ENCODE peak calls at places on chromosome X, in seven cellular contexts. P is HS-27A, Q is GM04504, C is cardiac fibroblast, K is T-cell, N is lower leg skin, L is GF-D8. W is an unnamed sample.

GRCh38 chrX:119475389-119476101 is 7.3 kb downstream of the SLC25A5 start:
- DNase-seq in P (no peak), Q (no peak), C (no peak), K (no peak), N (peak), L (no peak), W (no peak)

GRCh38 chrX:42094208-42094607 is 170.9 kb upstream of the CASK start:
- DNase-seq in P (no peak), Q (no peak), C (peak), K (no peak), N (no peak), L (no peak), W (peak)

GRCh38 chrX:21741869-21742701 is 15.8 kb downstream of the SMPX start:
- DNase-seq in P (no peak), Q (no peak), C (no peak), K (no peak), N (no peak), L (no peak), W (no peak)

GRCh38 chrX:155857561-155857960 is 23.6 kb upstream of the VAMP7 start:
- DNase-seq in P (peak), Q (no peak), C (peak), K (no peak), N (no peak), L (no peak), W (peak)

GRCh38 chrX:20623448-20623847 is 356.7 kb upstream of the RPS6KA3 start:
- DNase-seq in P (no peak), Q (peak), C (no peak), K (no peak), N (no peak), L (no peak), W (no peak)

GRCh38 chrX:85627363-85627762 is 247.9 kb upstream of the POF1B start:
- DNase-seq in P (no peak), Q (no peak), C (no peak), K (no peak), N (no peak), L (no peak), W (no peak)

GRCh38 chrX:20382518-20383291 is 116.0 kb upstream of the RPS6KA3 start:
- DNase-seq in P (no peak), Q (no peak), C (peak), K (no peak), N (no peak), L (no peak), W (no peak)

GRCh38 chrX:2264179-2265030 is 236.4 kb downstream of the DHRSX start:
- DNase-seq in P (no peak), Q (no peak), C (no peak), K (no peak), N (peak), L (no peak), W (no peak)

GRCh38 chrX:51891821-51892551 is 1.4 kb upstream of the MAGED1 start:
- DNase-seq in P (no peak), Q (peak), C (peak), K (no peak), N (no peak), L (no peak), W (no peak)

GRCh38 chrX:39204945-39205344 is 403.7 kb downstream of the MID1IP1 start:
- DNase-seq in P (no peak), Q (no peak), C (no peak), K (no peak), N (no peak), L (no peak), W (no peak)

GRCh38 chrX:38717871-38718270 is 83.4 kb upstream of the MID1IP1 start:
- DNase-seq in P (no peak), Q (no peak), C (peak), K (no peak), N (no peak), L (no peak), W (peak)

GRCh38 chrX:97126020-97126419 is 242.3 kb downstream of the RPA4 start:
- DNase-seq in P (no peak), Q (peak), C (peak), K (no peak), N (no peak), L (no peak), W (no peak)

GRCh38 chrX:41025926-41026325 is 59.3 kb upstream of the USP9X start:
- DNase-seq in P (no peak), Q (no peak), C (peak), K (no peak), N (peak), L (no peak), W (no peak)

GRCh38 chrX:140502491-140503229 is 2.2 kb downstream of the SOX3 start:
- DNase-seq in P (no peak), Q (no peak), C (no peak), K (no peak), N (no peak), L (no peak), W (no peak)

GRCh38 chrX:130523460-130524394 is 121.9 kb downstream of the RBMX2 start:
- DNase-seq in P (no peak), Q (no peak), C (peak), K (no peak), N (no peak), L (no peak), W (no peak)

GRCh38 chrX:17919896-17920446 is 58.9 kb upstream of the RAI2 start:
- DNase-seq in P (no peak), Q (no peak), C (no peak), K (no peak), N (no peak), L (no peak), W (no peak)

GRCh38 chrX:114619874-114620273 is 36.0 kb downstream of the HTR2C start:
- DNase-seq in P (no peak), Q (no peak), C (peak), K (no peak), N (no peak), L (no peak), W (no peak)

GRCh38 chrX:86604620-86605019 is 456.4 kb downstream of the DACH2 start:
- DNase-seq in P (no peak), Q (no peak), C (no peak), K (no peak), N (no peak), L (no peak), W (no peak)

GRCh38 chrX:69232945-69233344 is 67.7 kb upstream of the PJA1 start:
- DNase-seq in P (no peak), Q (no peak), C (no peak), K (no peak), N (peak), L (no peak), W (no peak)